ENCODE peak calls at places on chromosome 22, in six cellular contexts. O is endothelial cell of umbilical vein, L is sigmoid colon, M is HL-60, K is K562, C is HCT116. A is an unnamed sample.
A peak's percentile ranks its signal among the peaks of the same experiment; 100 is the strongest.

GRCh38 chr22:43886231-43886630 is 5.6 kb downstream of the PNPLA5 start:
- DNase-seq in C (no peak), O (no peak), L (peak; percentile 35), K (no peak), M (no peak), A (no peak)

GRCh38 chr22:47035443-47035881 is 273.0 kb downstream of the TBC1D22A start:
- DNase-seq in C (no peak), M (no peak), K (no peak), O (no peak), L (peak; percentile 62), A (no peak)

GRCh38 chr22:49976439-49977175 is 16.0 kb downstream of the PIM3 start:
- DNase-seq in C (no peak), M (no peak), O (no peak), K (no peak), L (no peak), A (no peak)

GRCh38 chr22:32042924-32043323 is at the start of gene SLC5A1:
- DNase-seq in L (no peak), K (no peak), M (no peak), O (no peak), C (no peak), A (peak; percentile 89)

GRCh38 chr22:48851933-48852549 is 975.6 kb downstream of the BRD1 start:
- DNase-seq in L (peak; percentile 40), M (no peak), O (no peak), C (no peak), K (no peak), A (no peak)

GRCh38 chr22:31631381-31631780 is 30.6 kb downstream of the PISD start:
- DNase-seq in O (no peak), C (no peak), L (no peak), M (no peak), K (no peak), A (no peak)

GRCh38 chr22:19567383-19568009 is 43.3 kb upstream of the CLDN5 start:
- DNase-seq in K (no peak), M (no peak), O (peak; percentile 65), L (no peak), C (no peak), A (no peak)

GRCh38 chr22:49873228-49873940 is 19.7 kb downstream of the ZBED4 start:
- DNase-seq in K (no peak), O (no peak), M (no peak), L (no peak), C (no peak), A (no peak)

GRCh38 chr22:30806391-30806861 is 111.8 kb downstream of the OSBP2 start:
- DNase-seq in C (peak; percentile 66), K (no peak), O (peak; percentile 69), L (no peak), M (no peak), A (no peak)

GRCh38 chr22:32842486-32842885 is 41.0 kb downstream of the TIMP3 start:
- DNase-seq in O (no peak), M (no peak), C (no peak), K (no peak), L (no peak), A (no peak)

GRCh38 chr22:34645375-34645774 is 420.6 kb upstream of the ISX start:
- DNase-seq in L (no peak), O (no peak), M (no peak), K (no peak), C (no peak), A (no peak)

GRCh38 chr22:20523118-20523983 is 15.9 kb downstream of the MED15 start:
- DNase-seq in M (no peak), L (no peak), C (no peak), K (peak; percentile 77), O (no peak), A (no peak)

GRCh38 chr22:35099883-35100282 is 33.9 kb downstream of the ISX start:
- DNase-seq in M (no peak), L (no peak), K (peak; percentile 12), C (no peak), O (no peak), A (no peak)

GRCh38 chr22:38881997-38882396 is 10.0 kb upstream of the CBX6 start:
- DNase-seq in K (peak; percentile 2), O (no peak), C (no peak), M (no peak), L (no peak), A (no peak)

GRCh38 chr22:32752326-32752725 is 49.2 kb upstream of the TIMP3 start:
- DNase-seq in O (no peak), L (no peak), M (no peak), C (no peak), K (no peak), A (no peak)

GRCh38 chr22:20305894-20306645 is 13.8 kb downstream of the DGCR6L start:
- DNase-seq in O (no peak), C (no peak), L (no peak), K (peak; percentile 55), M (no peak), A (no peak)

GRCh38 chr22:46770726-46771125 is 8.3 kb downstream of the TBC1D22A start:
- DNase-seq in K (no peak), C (no peak), O (peak; percentile 71), M (no peak), L (no peak), A (no peak)

GRCh38 chr22:49979587-49980264 is 19.2 kb downstream of the PIM3 start:
- DNase-seq in M (no peak), C (no peak), K (peak; percentile 45), L (no peak), O (peak; percentile 53), A (no peak)

GRCh38 chr22:37544955-37545702 is 15.2 kb upstream of the CDC42EP1 start:
- DNase-seq in C (no peak), O (peak; percentile 80), L (peak; percentile 83), K (peak; percentile 36), M (no peak), A (no peak)

GRCh38 chr22:49882519-49883293 is 29.1 kb downstream of the ZBED4 start:
- DNase-seq in K (no peak), L (no peak), M (no peak), O (no peak), C (no peak), A (no peak)

GRCh38 chr22:42769574-42770447 is 49.1 kb upstream of the A4GALT start:
- DNase-seq in O (peak; percentile 62), K (peak; percentile 59), M (peak; percentile 65), L (peak; percentile 85), C (no peak), A (peak; percentile 61)

GRCh38 chr22:46576556-46577351 is 39.3 kb upstream of the CELSR1 start:
- DNase-seq in L (peak; percentile 71), C (no peak), M (no peak), O (no peak), K (peak; percentile 88), A (no peak)

GRCh38 chr22:19756288-19757128 is 4.1 kb upstream of the TBX1 start:
- DNase-seq in L (no peak), K (peak; percentile 99), C (peak; percentile 34), M (no peak), O (peak; percentile 26), A (peak; percentile 68)

GRCh38 chr22:45553333-45554039 is 50.8 kb downstream of the FBLN1 start:
- DNase-seq in L (peak; percentile 90), C (peak; percentile 63), O (peak; percentile 71), K (peak; percentile 68), M (peak; percentile 51), A (peak; percentile 80)
- TF ChIP-seq POLR2AphosphoS5 in L (no peak), C (no peak), O (no peak), K (no peak), M (no peak), A (peak; percentile 69)

GRCh38 chr22:22855617-22856308 is 31.9 kb upstream of the IGLL5 start:
- DNase-seq in L (no peak), O (no peak), M (no peak), K (peak; percentile 100), C (no peak), A (no peak)
- TF ChIP-seq CTCF in L (no peak), O (peak; percentile 28), M (peak; percentile 67), K (no peak), C (peak; percentile 63), A (peak; percentile 35)

DNA sequence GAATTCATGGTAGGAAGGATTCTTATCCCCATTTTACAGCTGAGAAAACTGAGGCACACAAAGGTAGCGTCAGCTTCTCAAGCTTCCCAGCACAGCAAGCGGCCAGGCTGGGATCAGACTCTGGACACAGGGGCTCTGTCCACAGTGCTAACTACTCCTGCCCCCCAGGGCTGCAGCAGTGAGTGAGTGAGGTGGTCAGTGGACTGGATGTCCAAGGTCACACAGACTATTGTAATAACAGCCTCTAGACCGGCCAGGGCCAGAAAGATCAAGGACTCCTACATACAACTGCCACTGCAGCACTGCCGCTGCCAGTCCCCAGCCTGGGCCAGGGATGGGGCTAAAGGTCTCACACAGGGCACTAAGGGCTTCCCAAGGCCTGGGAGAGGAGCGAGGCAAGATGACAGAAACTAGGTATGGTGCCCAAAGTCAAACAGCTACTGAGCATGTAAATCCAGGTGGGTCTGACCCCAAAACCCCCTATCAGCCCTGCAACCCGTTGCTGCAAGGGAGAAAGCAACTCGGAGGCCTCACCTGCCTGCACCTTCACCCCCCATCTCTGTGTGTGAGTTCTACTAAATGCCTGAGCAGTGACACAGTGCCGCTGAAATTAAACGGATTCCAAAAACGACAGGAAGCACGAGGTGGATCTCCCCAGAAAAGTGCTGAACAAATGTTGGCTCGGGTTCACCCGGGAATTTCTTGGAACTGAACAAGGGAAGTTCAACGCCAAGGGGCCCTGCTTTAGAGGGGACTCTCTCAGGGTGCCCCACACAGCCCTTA is 161.8 kb upstream of the GRK3 start:
- DNase-seq in K (no peak), O (no peak), C (no peak), M (no peak), L (peak; percentile 70), A (peak; percentile 41)
- TF ChIP-seq POLR2AphosphoS5 in K (no peak), O (no peak), C (no peak), M (no peak), L (peak; percentile 17), A (peak; percentile 24)

GRCh38 chr22:22099833-22100812 is 117.5 kb upstream of the TOP3B start:
- DNase-seq in L (no peak), O (no peak), M (no peak), C (peak; percentile 35), K (no peak), A (no peak)
- TF ChIP-seq CTCF in L (no peak), O (no peak), M (no peak), C (peak; percentile 55), K (no peak), A (no peak)

GRCh38 chr22:36368359-36368983 is 19.3 kb downstream of the MYH9 start:
- DNase-seq in L (no peak), M (no peak), O (peak; percentile 76), C (no peak), K (peak; percentile 77), A (no peak)
- TF ChIP-seq POLR2AphosphoS5 in L (no peak), M (no peak), O (peak; percentile 77), C (no peak), K (peak; percentile 99), A (no peak)

GRCh38 chr22:21643533-21644357 is 1.6 kb downstream of the SDF2L1 start:
- DNase-seq in L (no peak), C (no peak), M (no peak), O (no peak), K (peak; percentile 86), A (no peak)
- TF ChIP-seq CTCF in L (no peak), C (peak; percentile 24), M (peak; percentile 23), O (no peak), K (peak; percentile 77), A (no peak)

DNA sequence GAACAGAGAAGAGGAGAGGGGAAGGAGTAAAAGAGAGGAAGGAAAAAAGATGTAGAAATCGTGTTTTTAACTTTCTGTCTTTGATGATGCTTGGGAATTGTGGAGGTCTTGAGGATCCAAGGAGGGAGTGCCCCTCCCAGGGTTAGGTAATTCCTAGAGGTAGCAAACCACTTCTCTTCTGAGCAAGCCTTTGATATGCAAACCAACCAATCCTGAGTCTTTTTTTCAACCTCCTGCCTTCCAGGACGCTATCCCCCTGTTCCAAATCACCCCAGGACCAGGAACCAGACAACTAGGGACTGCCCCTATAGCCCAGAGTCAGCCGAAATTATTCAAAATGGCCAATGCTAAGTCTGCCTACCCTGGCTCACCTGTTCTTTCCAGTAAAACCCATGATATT is 236.3 kb downstream of the MIAT start:
- DNase-seq in C (no peak), L (no peak), M (no peak), O (no peak), K (no peak), A (no peak)
- TF ChIP-seq POLR2AphosphoS5 in C (no peak), L (no peak), M (no peak), O (no peak), K (no peak), A (no peak)

A was measured in prostate gland.